ENCODE peak calls at places on chromosomes 12 and 14, in four cellular contexts. N is ascending aorta, H is iPS DF 6.9, G is hepatocyte. B is an unnamed sample.
A peak's percentile ranks its signal among the peaks of the same experiment; 100 is the strongest.

GRCh38 chr12:4272976-4273650 is 449 bp upstream of the CCND2 start:
- DNase-seq in N (no peak), H (no peak), G (no peak), B (no peak)

GRCh38 chr12:44640831-44641230 is 235.3 kb downstream of the NELL2 start:
- DNase-seq in N (no peak), H (no peak), G (no peak), B (no peak)

GRCh38 chr14:91377700-91378652 is 39.6 kb downstream of the CCDC88C start:
- DNase-seq in N (no peak), H (no peak), G (no peak), B (no peak)

GRCh38 chr12:71872401-71872800 is 32.8 kb downstream of the TBC1D15 start:
- DNase-seq in N (no peak), H (no peak), G (no peak), B (no peak)

GRCh38 chr12:31246470-31246850 is 79.5 kb downstream of the SINHCAF start:
- DNase-seq in N (no peak), H (no peak), G (no peak), B (no peak)

GRCh38 chr12:51449569-51450246 is 25.1 kb downstream of the SLC4A8 start:
- DNase-seq in N (no peak), H (no peak), G (no peak), B (no peak)

GRCh38 chr12:51663390-51663789 is 72.4 kb downstream of the SCN8A start:
- DNase-seq in N (no peak), H (no peak), G (no peak), B (no peak)

GRCh38 chr14:61569783-61570182 is 125.5 kb upstream of the HIF1A start:
- DNase-seq in N (peak; percentile 82), H (no peak), G (no peak), B (no peak)

GRCh38 chr12:89928467-89928866 is 219.8 kb upstream of the ATP2B1 start:
- DNase-seq in N (no peak), H (no peak), G (no peak), B (no peak)

GRCh38 chr14:36451346-36452065 is 68.5 kb downstream of the NKX2-1 start:
- DNase-seq in N (no peak), H (no peak), G (no peak), B (peak; percentile 51)

GRCh38 chr14:55097894-55098560 is 31.0 kb upstream of the LGALS3 start:
- DNase-seq in N (no peak), H (no peak), G (no peak), B (peak; percentile 49)

GRCh38 chr14:89702151-89702936 is 252.2 kb downstream of the EFCAB11 start:
- DNase-seq in N (no peak), H (no peak), G (peak; percentile 30), B (no peak)

GRCh38 chr12:123062682-123063426 is 82.4 kb downstream of the ARL6IP4 start:
- DNase-seq in N (peak; percentile 83), H (no peak), G (peak; percentile 74), B (peak; percentile 46)

GRCh38 chr12:38783304-38783703 is 122.1 kb downstream of the CPNE8 start:
- DNase-seq in N (no peak), H (no peak), G (no peak), B (no peak)

DNA sequence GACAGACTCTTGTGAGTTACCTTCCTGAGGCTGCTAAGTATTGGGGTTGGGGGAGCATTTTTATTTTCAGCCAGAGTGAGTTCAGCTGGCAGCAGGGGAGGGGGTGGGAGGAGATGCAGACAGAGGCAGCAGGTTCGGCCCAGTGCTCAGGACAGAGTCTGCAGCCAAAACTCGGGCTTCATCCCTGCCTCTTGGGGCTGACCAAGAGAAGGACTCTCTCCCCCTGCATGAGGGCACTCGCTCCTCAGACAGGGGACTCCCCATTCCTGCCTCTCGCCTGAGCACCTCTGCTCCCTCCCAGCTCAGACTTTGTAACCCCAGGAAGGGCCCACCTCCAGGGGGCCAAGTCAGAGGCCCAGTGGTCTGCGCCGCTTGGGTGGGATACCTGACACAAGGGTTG is 1.1 kb upstream of the AKT1 start:
- DNase-seq in N (no peak), H (no peak), G (no peak), B (no peak)
- H3K27me3 ChIP-seq in N (no peaks in the 10 kb centered on the region), H (peaks cover 13% of the 10 kb centered on the region), G (no peaks in the 10 kb centered on the region), B (no peaks in the 10 kb centered on the region)

GRCh38 chr14:67357583-67358354 is 1.8 kb downstream of the ATP6V1D start:
- DNase-seq in N (no peak), H (no peak), G (peak; percentile 13), B (no peak)

GRCh38 chr14:67359775-67360468 is at the start of the genes ATP6V1D and EIF2S1:
- DNase-seq in N (peak; percentile 99), H (peak; percentile 98), G (peak; percentile 100), B (peak; percentile 100)

GRCh38 chr14:67360469-67361206 is 510 bp downstream of the EIF2S1 start:
- DNase-seq in N (no peak), H (no peak), G (no peak), B (no peak)

GRCh38 chr14:67358914-67359313 is 690 bp downstream of the ATP6V1D start:
- DNase-seq in N (no peak), H (no peak), G (peak; percentile 31), B (no peak)

DNA sequence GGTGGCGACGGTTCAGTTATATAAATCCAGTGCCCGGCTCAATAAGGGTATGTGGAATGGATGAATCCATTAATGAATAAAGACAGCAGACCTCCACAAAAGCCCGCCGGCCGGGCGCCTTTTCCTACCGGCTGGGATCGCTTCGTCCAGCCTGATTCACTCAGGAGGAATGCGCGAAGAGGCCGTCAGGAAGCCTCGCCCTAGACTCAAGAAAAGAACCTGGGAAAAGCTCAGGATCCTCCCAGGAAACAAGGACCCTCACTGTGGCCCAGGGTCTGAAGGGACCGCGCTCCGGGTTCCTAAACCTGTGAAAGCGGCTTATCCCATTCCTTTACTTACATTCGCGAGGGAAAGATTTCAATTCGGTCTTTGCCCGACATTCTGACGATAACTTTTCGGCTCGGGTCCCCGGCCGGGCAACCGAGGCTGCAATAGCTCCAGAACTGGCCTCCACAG is 257 bp downstream of the ATP6V1D start:
- DNase-seq in N (peak; percentile 65), H (no peak), G (peak; percentile 66), B (peak; percentile 53)
- H3K27ac ChIP-seq in N (peak overlapping the region; percentile 87), H (no peak overlapping the region), G (peak overlapping the region; percentile 90), B (peak overlapping the region; percentile 96)

DNA sequence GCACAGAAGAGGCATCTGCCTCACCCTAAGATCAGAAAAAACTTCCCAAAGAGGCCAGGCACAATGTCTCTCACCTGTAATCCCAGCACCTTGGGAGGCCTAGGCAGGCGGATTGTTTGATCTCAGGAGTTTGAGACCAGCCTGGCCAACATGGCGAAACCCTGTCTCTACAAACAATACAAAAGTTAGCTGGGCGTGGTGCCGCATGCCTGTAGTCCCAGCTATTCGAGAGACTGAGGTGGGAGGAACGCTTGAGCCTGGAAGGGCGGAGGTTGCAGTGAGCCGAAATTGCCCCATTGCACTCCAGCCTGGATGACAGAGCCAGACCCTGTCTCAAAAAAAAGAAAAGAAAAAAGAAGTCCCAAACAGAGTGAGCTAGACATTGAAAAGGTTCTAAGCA is 4.5 kb downstream of the ZBTB1 start:
- DNase-seq in N (no peak), H (no peak), G (no peak), B (no peak)
- H3K4me1 ChIP-seq in N (peaks cover 3% of the 10 kb centered on the region), H (peaks cover 2% of the 10 kb centered on the region), G (peaks cover 27% of the 10 kb centered on the region), B (peaks cover 31% of the 10 kb centered on the region)

GRCh38 chr14:70190156-70190555 is 1.4 kb upstream of the SLC8A3 start:
- DNase-seq in N (no peak), H (no peak), G (no peak), B (no peak)
- H3K27me3 ChIP-seq in N (no peaks in the 10 kb centered on the region), H (peaks cover 19% of the 10 kb centered on the region), G (peaks cover 79% of the 10 kb centered on the region), B (peaks cover 8% of the 10 kb centered on the region)

GRCh38 chr12:104623920-104624319 is 167.2 kb downstream of the CHST11 start:
- DNase-seq in N (no peak), H (no peak), G (no peak), B (no peak)
- H3K27ac ChIP-seq in N (no peak overlapping the region), H (no peak overlapping the region), G (no peak overlapping the region), B (no peak overlapping the region)

GRCh38 chr12:120830052-120830940 is 73.9 kb downstream of the SPPL3 start:
- DNase-seq in N (no peak), H (no peak), G (no peak), B (no peak)
- H3K4me1 ChIP-seq in N (peaks cover 6% of the 10 kb centered on the region), H (no peaks in the 10 kb centered on the region), G (peaks cover 34% of the 10 kb centered on the region), B (no peaks in the 10 kb centered on the region)

B was measured in right lobe of liver.